ENCODE peak calls at places on chromosomes 2 and 18, in seven cellular contexts. One of them, this sample, is unnamed.

GRCh38 chr18:50203801-50204604 is 9.1 kb upstream of the MYO5B start:
- DNase-seq in fibroblast of lung: peak; percentile 22
- DNase-seq in endodermal cell: peak; percentile 91
- DNase-seq in IMR-90: peak; percentile 9
- DNase-seq in mammary epithelial cell: no peak
- DNase-seq in astrocyte: peak; percentile 3
- DNase-seq in MM.1S: peak; percentile 53
- DNase-seq in this sample: no peak

GRCh38 chr2:10504370-10504993 is 56.4 kb upstream of the ODC1 start:
- DNase-seq in endodermal cell: no peak
- DNase-seq in IMR-90: no peak
- DNase-seq in astrocyte: no peak
- DNase-seq in fibroblast of lung: no peak
- DNase-seq in MM.1S: no peak
- DNase-seq in mammary epithelial cell: no peak
- DNase-seq in this sample: peak; percentile 54

GRCh38 chr2:47360937-47361336 is 42.0 kb upstream of the MSH2 start:
- DNase-seq in endodermal cell: no peak
- DNase-seq in MM.1S: no peak
- DNase-seq in IMR-90: peak; percentile 92
- DNase-seq in mammary epithelial cell: peak; percentile 90
- DNase-seq in fibroblast of lung: peak; percentile 33
- DNase-seq in astrocyte: peak; percentile 80
- DNase-seq in this sample: no peak

GRCh38 chr2:138421971-138422335 is 79.6 kb upstream of the SPOPL start:
- DNase-seq in mammary epithelial cell: peak; percentile 91
- DNase-seq in IMR-90: peak; percentile 76
- DNase-seq in fibroblast of lung: peak; percentile 68
- DNase-seq in MM.1S: no peak
- DNase-seq in astrocyte: peak; percentile 87
- DNase-seq in endodermal cell: no peak
- DNase-seq in this sample: no peak

GRCh38 chr2:72913531-72914225 is 3.6 kb upstream of the EMX1 start:
- DNase-seq in fibroblast of lung: no peak
- DNase-seq in mammary epithelial cell: no peak
- DNase-seq in IMR-90: no peak
- DNase-seq in astrocyte: no peak
- DNase-seq in MM.1S: no peak
- DNase-seq in endodermal cell: peak; percentile 64
- DNase-seq in this sample: no peak

GRCh38 chr2:12057436-12058166 is 311.2 kb downstream of the LPIN1 start:
- DNase-seq in endodermal cell: peak; percentile 58
- DNase-seq in IMR-90: no peak
- DNase-seq in mammary epithelial cell: no peak
- DNase-seq in MM.1S: no peak
- DNase-seq in fibroblast of lung: peak; percentile 18
- DNase-seq in astrocyte: peak; percentile 45
- DNase-seq in this sample: peak; percentile 63

GRCh38 chr2:6791682-6792081 is 74.0 kb downstream of the CMPK2 start:
- DNase-seq in astrocyte: no peak
- DNase-seq in IMR-90: no peak
- DNase-seq in mammary epithelial cell: no peak
- DNase-seq in MM.1S: no peak
- DNase-seq in fibroblast of lung: no peak
- DNase-seq in endodermal cell: peak; percentile 82
- DNase-seq in this sample: no peak

GRCh38 chr2:230575640-230576324 is 136.9 kb upstream of the CAB39 start:
- DNase-seq in astrocyte: no peak
- DNase-seq in IMR-90: no peak
- DNase-seq in mammary epithelial cell: no peak
- DNase-seq in MM.1S: no peak
- DNase-seq in fibroblast of lung: no peak
- DNase-seq in endodermal cell: no peak
- DNase-seq in this sample: no peak

GRCh38 chr2:182280128-182280527 is 146.7 kb downstream of the PDE1A start:
- DNase-seq in astrocyte: peak; percentile 85
- DNase-seq in IMR-90: peak; percentile 69
- DNase-seq in MM.1S: no peak
- DNase-seq in mammary epithelial cell: peak; percentile 11
- DNase-seq in fibroblast of lung: peak; percentile 38
- DNase-seq in endodermal cell: no peak
- DNase-seq in this sample: no peak

GRCh38 chr2:136327162-136327852 is 209.4 kb upstream of the CXCR4 start:
- DNase-seq in astrocyte: peak; percentile 29
- DNase-seq in MM.1S: peak; percentile 96
- DNase-seq in endodermal cell: peak; percentile 61
- DNase-seq in mammary epithelial cell: no peak
- DNase-seq in fibroblast of lung: peak; percentile 25
- DNase-seq in IMR-90: peak; percentile 53
- DNase-seq in this sample: no peak

GRCh38 chr2:51222106-51222505 is 190.2 kb upstream of the NRXN1 start:
- DNase-seq in MM.1S: no peak
- DNase-seq in astrocyte: no peak
- DNase-seq in endodermal cell: no peak
- DNase-seq in mammary epithelial cell: no peak
- DNase-seq in IMR-90: no peak
- DNase-seq in fibroblast of lung: no peak
- DNase-seq in this sample: no peak

GRCh38 chr2:217804786-217805678 is 197.8 kb downstream of the TNS1 start:
- DNase-seq in fibroblast of lung: peak; percentile 48
- DNase-seq in mammary epithelial cell: no peak
- DNase-seq in endodermal cell: no peak
- DNase-seq in MM.1S: no peak
- DNase-seq in astrocyte: peak; percentile 53
- DNase-seq in IMR-90: no peak
- DNase-seq in this sample: no peak

GRCh38 chr2:71858056-71858455 is 289.6 kb downstream of the CYP26B1 start:
- DNase-seq in mammary epithelial cell: no peak
- DNase-seq in MM.1S: no peak
- DNase-seq in fibroblast of lung: no peak
- DNase-seq in IMR-90: no peak
- DNase-seq in astrocyte: no peak
- DNase-seq in endodermal cell: peak; percentile 26
- DNase-seq in this sample: no peak

GRCh38 chr2:132374551-132374950 is 42.1 kb upstream of the GPR39 start:
- DNase-seq in IMR-90: peak; percentile 44
- DNase-seq in MM.1S: no peak
- DNase-seq in endodermal cell: no peak
- DNase-seq in astrocyte: peak; percentile 75
- DNase-seq in fibroblast of lung: peak; percentile 28
- DNase-seq in mammary epithelial cell: peak; percentile 60
- DNase-seq in this sample: no peak

GRCh38 chr18:37284260-37284659 is 281.3 kb downstream of the CELF4 start:
- DNase-seq in astrocyte: no peak
- DNase-seq in endodermal cell: no peak
- DNase-seq in MM.1S: no peak
- DNase-seq in fibroblast of lung: no peak
- DNase-seq in mammary epithelial cell: no peak
- DNase-seq in IMR-90: no peak
- DNase-seq in this sample: no peak

GRCh38 chr2:173970421-173971042 is 5.4 kb upstream of the SP3 start:
- DNase-seq in endodermal cell: no peak
- DNase-seq in mammary epithelial cell: no peak
- DNase-seq in IMR-90: no peak
- DNase-seq in MM.1S: no peak
- DNase-seq in fibroblast of lung: no peak
- DNase-seq in astrocyte: no peak
- DNase-seq in this sample: no peak

GRCh38 chr2:108189316-108189715 is 50.5 kb upstream of the SULT1C3 start:
- DNase-seq in endodermal cell: no peak
- DNase-seq in astrocyte: peak; percentile 18
- DNase-seq in fibroblast of lung: no peak
- DNase-seq in IMR-90: no peak
- DNase-seq in MM.1S: no peak
- DNase-seq in mammary epithelial cell: peak; percentile 55
- DNase-seq in this sample: no peak

GRCh38 chr2:86223098-86223681 is 23.9 kb downstream of the MRPL35 start:
- DNase-seq in MM.1S: no peak
- DNase-seq in endodermal cell: peak; percentile 66
- DNase-seq in IMR-90: peak; percentile 50
- DNase-seq in astrocyte: peak; percentile 42
- DNase-seq in mammary epithelial cell: no peak
- DNase-seq in fibroblast of lung: peak; percentile 68
- DNase-seq in this sample: no peak

GRCh38 chr2:25078171-25079049 is 36.5 kb downstream of the EFR3B start:
- DNase-seq in astrocyte: peak; percentile 91
- DNase-seq in MM.1S: no peak
- DNase-seq in fibroblast of lung: peak; percentile 28
- DNase-seq in mammary epithelial cell: peak; percentile 90
- DNase-seq in endodermal cell: peak; percentile 74
- DNase-seq in IMR-90: peak; percentile 91
- DNase-seq in this sample: no peak

GRCh38 chr2:237922641-237923361 is 44.0 kb upstream of the UBE2F start:
- DNase-seq in astrocyte: no peak
- DNase-seq in mammary epithelial cell: peak; percentile 72
- DNase-seq in MM.1S: no peak
- DNase-seq in endodermal cell: peak; percentile 55
- DNase-seq in IMR-90: no peak
- DNase-seq in fibroblast of lung: no peak
- DNase-seq in this sample: no peak

GRCh38 chr18:56246912-56247311 is 391.5 kb downstream of the TXNL1 start:
- DNase-seq in astrocyte: no peak
- DNase-seq in IMR-90: no peak
- DNase-seq in MM.1S: no peak
- DNase-seq in fibroblast of lung: peak; percentile 11
- DNase-seq in endodermal cell: no peak
- DNase-seq in mammary epithelial cell: no peak
- DNase-seq in this sample: no peak

GRCh38 chr2:205612661-205613060 is 69.6 kb upstream of the NRP2 start:
- DNase-seq in fibroblast of lung: no peak
- DNase-seq in mammary epithelial cell: no peak
- DNase-seq in endodermal cell: no peak
- DNase-seq in IMR-90: no peak
- DNase-seq in astrocyte: no peak
- DNase-seq in MM.1S: no peak
- DNase-seq in this sample: no peak

GRCh38 chr18:61322265-61322873 is 10.9 kb upstream of the CDH20 start:
- DNase-seq in astrocyte: peak; percentile 7
- DNase-seq in MM.1S: peak; percentile 59
- DNase-seq in IMR-90: peak; percentile 33
- DNase-seq in mammary epithelial cell: peak; percentile 35
- DNase-seq in endodermal cell: peak; percentile 95
- DNase-seq in fibroblast of lung: peak; percentile 54
- DNase-seq in this sample: no peak
- TF ChIP-seq CTCF in astrocyte: peak; percentile 84
- TF ChIP-seq CTCF in MM.1S: peak; percentile 96
- TF ChIP-seq CTCF in IMR-90: peak; percentile 91
- TF ChIP-seq CTCF in mammary epithelial cell: peak; percentile 97
- TF ChIP-seq CTCF in endodermal cell: peak; percentile 93
- TF ChIP-seq CTCF in fibroblast of lung: peak; percentile 87
- TF ChIP-seq CTCF in this sample: peak; percentile 62

DNA sequence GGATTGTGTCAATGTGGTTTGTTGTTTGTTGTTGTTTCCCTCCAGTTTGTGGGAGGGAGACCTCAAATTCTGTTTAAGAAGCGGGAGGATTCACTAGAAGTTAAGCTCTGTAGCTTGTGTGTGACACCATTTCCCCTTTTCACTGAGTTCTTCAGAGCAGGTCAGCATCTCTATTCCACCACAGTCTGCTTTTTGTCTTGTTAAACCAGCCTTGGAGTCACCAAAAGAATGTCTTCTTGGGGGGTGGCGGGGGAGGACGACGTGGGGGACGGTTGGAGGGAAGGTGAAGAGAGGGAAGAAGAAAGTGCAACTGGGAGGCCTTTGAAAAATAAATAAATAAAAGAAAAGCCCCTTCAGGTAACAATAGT is 2.3 kb upstream of the BCL11A start:
- DNase-seq in fibroblast of lung: no peak
- DNase-seq in MM.1S: no peak
- DNase-seq in astrocyte: no peak
- DNase-seq in mammary epithelial cell: no peak
- DNase-seq in IMR-90: no peak
- DNase-seq in endodermal cell: peak; percentile 78
- DNase-seq in this sample: no peak
- H3K9ac ChIP-seq in fibroblast of lung: no peak overlapping the region
- H3K9ac ChIP-seq in MM.1S: peak overlapping the region; percentile 66
- H3K9ac ChIP-seq in astrocyte: peak overlapping the region; percentile 7
- H3K9ac ChIP-seq in mammary epithelial cell: no peak overlapping the region
- H3K9ac ChIP-seq in IMR-90: no peak overlapping the region
- H3K9ac ChIP-seq in endodermal cell: no peak overlapping the region
- H3K9ac ChIP-seq in this sample: no peak overlapping the region

DNA sequence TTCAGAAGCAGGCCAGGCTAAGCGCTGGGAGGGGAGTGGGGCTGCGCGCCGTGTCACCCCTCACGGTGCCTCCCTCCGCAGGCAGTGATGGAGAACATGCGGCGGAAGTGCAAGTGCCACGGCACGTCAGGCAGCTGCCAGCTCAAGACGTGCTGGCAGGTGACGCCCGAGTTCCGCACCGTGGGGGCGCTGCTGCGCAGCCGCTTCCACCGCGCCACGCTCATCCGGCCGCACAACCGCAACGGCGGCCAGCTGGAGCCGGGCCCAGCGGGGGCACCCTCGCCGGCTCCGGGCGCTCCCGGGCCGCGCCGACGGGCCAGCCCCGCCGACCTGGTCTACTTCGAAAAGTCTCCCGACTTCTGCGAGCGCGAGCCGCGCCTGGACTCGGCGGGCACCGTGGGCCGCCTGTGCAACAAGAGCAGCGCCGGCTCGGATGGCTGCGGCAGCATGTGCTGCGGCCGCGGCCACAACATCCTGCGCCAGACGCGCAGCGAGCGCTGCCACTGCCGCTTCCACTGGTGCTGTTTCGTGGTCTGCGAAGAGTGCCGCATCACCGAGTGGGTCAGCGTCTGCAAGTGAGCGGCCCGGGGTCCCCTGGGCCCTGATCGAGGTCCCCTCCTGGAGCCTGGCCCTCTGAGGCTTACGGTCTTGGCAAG is 12.2 kb downstream of the WNT10A start:
- DNase-seq in IMR-90: peak; percentile 45
- DNase-seq in fibroblast of lung: peak; percentile 26
- DNase-seq in MM.1S: peak; percentile 93
- DNase-seq in astrocyte: peak; percentile 37
- DNase-seq in endodermal cell: peak; percentile 90
- DNase-seq in mammary epithelial cell: peak; percentile 53
- DNase-seq in this sample: peak; percentile 95
- H3K4me1 ChIP-seq in IMR-90: peaks cover 5% of the 10 kb centered on the region
- H3K4me1 ChIP-seq in fibroblast of lung: no peaks in the 10 kb centered on the region
- H3K4me1 ChIP-seq in MM.1S: peaks cover 66% of the 10 kb centered on the region
- H3K4me1 ChIP-seq in astrocyte: peaks cover 23% of the 10 kb centered on the region
- H3K4me1 ChIP-seq in endodermal cell: no peaks in the 10 kb centered on the region
- H3K4me1 ChIP-seq in mammary epithelial cell: peaks cover 55% of the 10 kb centered on the region
- H3K4me1 ChIP-seq in this sample: no peaks in the 10 kb centered on the region

DNA sequence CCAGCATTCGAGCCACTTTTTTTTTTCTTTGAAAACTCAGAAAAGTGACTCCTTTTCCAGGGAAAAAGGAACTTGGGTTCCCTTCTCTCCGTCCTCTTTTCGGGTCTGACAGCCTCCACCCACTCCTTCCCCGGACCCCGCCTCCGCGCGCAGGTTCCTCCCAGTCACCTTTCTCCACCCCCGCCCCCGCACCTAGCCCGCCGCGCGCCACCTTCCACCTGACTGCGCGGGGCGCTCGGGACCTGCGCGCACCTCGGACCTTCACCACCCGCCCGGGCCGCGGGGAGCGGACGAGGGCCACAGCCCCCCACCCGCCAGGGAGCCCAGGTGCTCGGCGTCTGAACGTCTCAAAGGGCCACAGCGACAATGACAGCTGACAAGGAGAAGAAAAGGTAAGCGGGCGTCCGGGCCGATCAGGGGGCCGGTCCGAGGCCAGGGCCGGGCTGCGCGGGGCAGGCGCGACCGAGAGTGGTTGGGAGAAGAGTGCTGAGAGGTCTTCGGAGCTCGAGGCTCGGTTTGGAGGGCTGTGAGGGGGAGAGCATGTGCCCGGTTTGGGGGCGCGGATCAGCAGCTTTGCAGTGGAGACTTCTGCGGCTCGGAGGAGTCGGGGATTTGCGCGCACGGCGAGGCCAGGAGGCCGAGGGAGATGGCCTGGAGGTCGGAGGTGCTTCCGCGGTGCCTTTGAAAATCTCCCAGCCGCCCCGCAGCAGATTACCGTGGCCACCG is 502 bp downstream of the EPAS1 start:
- DNase-seq in MM.1S: peak; percentile 77
- DNase-seq in astrocyte: no peak
- DNase-seq in mammary epithelial cell: peak; percentile 80
- DNase-seq in IMR-90: no peak
- DNase-seq in endodermal cell: peak; percentile 91
- DNase-seq in fibroblast of lung: no peak
- DNase-seq in this sample: peak; percentile 95
- TF ChIP-seq CTCF in MM.1S: peak; percentile 30
- TF ChIP-seq CTCF in astrocyte: no peak
- TF ChIP-seq CTCF in mammary epithelial cell: peak; percentile 27
- TF ChIP-seq CTCF in IMR-90: no peak
- TF ChIP-seq CTCF in endodermal cell: no peak
- TF ChIP-seq CTCF in fibroblast of lung: no peak
- TF ChIP-seq CTCF in this sample: no peak

This sample was measured in kidney.